ENCODE peak calls at places on chromosomes 11 and 22, in six cellular contexts. S is H7; M is choroid plexus epithelial cell; E is uterus; A is effector CD4-positive, alpha-beta T cell; T is stimulated activated CD4-positive, alpha-beta T cell treated with anti-CD3 and anti-CD28 coated beads, TNF-alpha, amount 100 ng/mL, for 24 hours. Y is an unnamed sample.

GRCh38 chr11:10075141-10075540 is 218.9 kb downstream of the SBF2 start:
- DNase-seq in S (no peak), M (no peak), E (no peak), A (no peak), T (no peak), Y (no peak)

GRCh38 chr11:117750357-117750756 is 46.7 kb downstream of the DSCAML1 start:
- DNase-seq in S (no peak), M (no peak), E (no peak), A (no peak), T (no peak), Y (no peak)

GRCh38 chr11:129814244-129814992 is 1.2 kb upstream of the TMEM45B start:
- DNase-seq in S (no peak), M (no peak), E (no peak), A (peak; percentile 31), T (peak; percentile 76), Y (no peak)

GRCh38 chr22:31481129-31481528 is 8.5 kb downstream of the EIF4ENIF1 start:
- DNase-seq in S (no peak), M (no peak), E (no peak), A (no peak), T (no peak), Y (no peak)

GRCh38 chr11:12785901-12786300 is 111.7 kb downstream of the TEAD1 start:
- DNase-seq in S (no peak), M (no peak), E (no peak), A (no peak), T (no peak), Y (no peak)

GRCh38 chr11:101478587-101479375 is 105.0 kb downstream of the TRPC6 start:
- DNase-seq in S (no peak), M (no peak), E (no peak), A (no peak), T (no peak), Y (no peak)

GRCh38 chr11:65773784-65774411 is 6.9 kb downstream of the AP5B1 start:
- DNase-seq in S (peak; percentile 60), M (peak; percentile 12), E (no peak), A (no peak), T (no peak), Y (no peak)

GRCh38 chr11:118884613-118885274 is 1.1 kb downstream of the CXCR5 start:
- DNase-seq in S (peak; percentile 19), M (no peak), E (no peak), A (no peak), T (no peak), Y (no peak)

GRCh38 chr11:134576721-134577171 is 164.7 kb upstream of the B3GAT1 start:
- DNase-seq in S (no peak), M (no peak), E (no peak), A (no peak), T (no peak), Y (no peak)

GRCh38 chr11:70517996-70518907 is 119.9 kb downstream of the CTTN start:
- DNase-seq in S (no peak), M (no peak), E (no peak), A (no peak), T (no peak), Y (no peak)

GRCh38 chr11:19953909-19954308 is 206.4 kb downstream of the DBX1 start:
- DNase-seq in S (no peak), M (peak; percentile 94), E (no peak), A (no peak), T (no peak), Y (peak; percentile 19)

GRCh38 chr11:94776351-94777321 is 8.5 kb downstream of the AMOTL1 start:
- DNase-seq in S (no peak), M (peak; percentile 61), E (peak; percentile 32), A (no peak), T (no peak), Y (no peak)

GRCh38 chr11:86489442-86489841 is 114.8 kb downstream of the CCDC81 start:
- DNase-seq in S (no peak), M (no peak), E (no peak), A (no peak), T (no peak), Y (no peak)

GRCh38 chr11:58358969-58359368 is at the start of gene OR5B17:
- DNase-seq in S (no peak), M (no peak), E (no peak), A (no peak), T (no peak), Y (no peak)

GRCh38 chr11:5129457-5129877 is 8.7 kb downstream of the OR52A5 start:
- DNase-seq in S (no peak), M (peak; percentile 43), E (no peak), A (no peak), T (no peak), Y (no peak)

GRCh38 chr11:112525270-112525669 is 264.6 kb upstream of the PLET1 start:
- DNase-seq in S (no peak), M (peak; percentile 94), E (no peak), A (no peak), T (peak; percentile 5), Y (no peak)

GRCh38 chr11:45100338-45100737 is 46.1 kb upstream of the PRDM11 start:
- DNase-seq in S (peak; percentile 90), M (peak; percentile 54), E (no peak), A (no peak), T (no peak), Y (no peak)

GRCh38 chr22:35191412-35191811 is 65.9 kb upstream of the HMGXB4 start:
- DNase-seq in S (no peak), M (no peak), E (no peak), A (no peak), T (no peak), Y (no peak)

GRCh38 chr22:31891366-31892079 is 52.8 kb upstream of the YWHAH start:
- DNase-seq in S (no peak), M (no peak), E (no peak), A (no peak), T (no peak), Y (no peak)

GRCh38 chr11:105609341-105609781 is 512 bp upstream of the GRIA4 start:
- DNase-seq in S (peak; percentile 43), M (peak; percentile 63), E (no peak), A (no peak), T (no peak), Y (peak; percentile 43)

GRCh38 chr11:79546366-79546765 is 105.5 kb upstream of the TENM4 start:
- DNase-seq in S (no peak), M (no peak), E (no peak), A (no peak), T (no peak), Y (no peak)

GRCh38 chr11:82056450-82056849 is 677.2 kb downstream of the FAM181B start:
- DNase-seq in S (no peak), M (no peak), E (no peak), A (no peak), T (no peak), Y (no peak)

GRCh38 chr22:28989035-28989464 is 72.6 kb downstream of the C22orf31 start:
- DNase-seq in S (peak; percentile 59), M (no peak), E (peak; percentile 69), A (no peak), T (peak; percentile 24), Y (no peak)

GRCh38 chr11:19730373-19730772 is 17.7 kb downstream of the NAV2 start:
- DNase-seq in S (no peak), M (no peak), E (no peak), A (no peak), T (no peak), Y (no peak)

GRCh38 chr22:50622723-50623327 is 5.1 kb downstream of the ARSA start:
- DNase-seq in S (no peak), M (no peak), E (no peak), A (no peak), T (no peak), Y (no peak)

GRCh38 chr11:119691020-119691666 is 37.9 kb downstream of the NECTIN1 start:
- DNase-seq in S (no peak), M (no peak), E (no peak), A (no peak), T (no peak), Y (no peak)

GRCh38 chr11:17927643-17928343 is 85.1 kb downstream of the SERGEF start:
- DNase-seq in S (no peak), M (peak; percentile 93), E (no peak), A (no peak), T (no peak), Y (no peak)

GRCh38 chr22:38940985-38941384 is 16.4 kb upstream of the APOBEC3A start:
- DNase-seq in S (no peak), M (no peak), E (no peak), A (no peak), T (no peak), Y (no peak)

GRCh38 chr11:43359432-43359818 is 705 bp downstream of the TTC17 start:
- DNase-seq in S (no peak), M (peak; percentile 57), E (no peak), A (no peak), T (no peak), Y (peak; percentile 18)

GRCh38 chr22:23804781-23805291 is 18.1 kb downstream of the SMARCB1 start:
- DNase-seq in S (no peak), M (no peak), E (no peak), A (no peak), T (no peak), Y (no peak)

GRCh38 chr11:33682446-33682845 is 18.2 kb downstream of the C11orf91 start:
- DNase-seq in S (no peak), M (no peak), E (no peak), A (no peak), T (no peak), Y (no peak)